ENCODE peak calls at places on chromosomes 4 and X, in five cellular contexts. X is A549, H is K562, G is HepG2, Q is GM12878. C is an unnamed sample.

GRCh38 chr4:123976285-123976684 is 579.7 kb downstream of the SPRY1 start:
- DNase-seq in H (no peak), X (no peak), G (no peak), Q (no peak), C (no peak)

GRCh38 chrX:55546956-55547355 is 57.3 kb upstream of the USP51 start:
- DNase-seq in G (no peak), X (no peak), H (no peak), Q (no peak), C (no peak)

GRCh38 chr4:2249526-2249991 is 7.6 kb upstream of the HAUS3 start:
- DNase-seq in H (no peak), G (no peak), X (no peak), Q (no peak), C (no peak)

GRCh38 chr4:139969635-139970266 is 184.2 kb downstream of the MAML3 start:
- DNase-seq in X (no peak), Q (no peak), H (no peak), G (no peak), C (no peak)

GRCh38 chr4:7155611-7156071 is 36.7 kb upstream of the SORCS2 start:
- DNase-seq in X (no peak), Q (no peak), H (peak), G (no peak), C (no peak)

GRCh38 chrX:19879742-19880378 is 7.5 kb downstream of the SH3KBP1 start:
- DNase-seq in G (no peak), H (no peak), Q (no peak), X (no peak), C (no peak)

GRCh38 chr4:169167958-169168357 is 102.8 kb downstream of the SH3RF1 start:
- DNase-seq in Q (peak), X (no peak), G (no peak), H (no peak), C (no peak)

GRCh38 chrX:15838017-15838416 is 16.6 kb downstream of the AP1S2 start:
- DNase-seq in Q (no peak), H (peak), G (peak), X (peak), C (peak)

GRCh38 chr4:185127021-185127925 is 15.8 kb upstream of the SLC25A4 start:
- DNase-seq in H (no peak), Q (no peak), X (peak), G (no peak), C (peak)

DNA sequence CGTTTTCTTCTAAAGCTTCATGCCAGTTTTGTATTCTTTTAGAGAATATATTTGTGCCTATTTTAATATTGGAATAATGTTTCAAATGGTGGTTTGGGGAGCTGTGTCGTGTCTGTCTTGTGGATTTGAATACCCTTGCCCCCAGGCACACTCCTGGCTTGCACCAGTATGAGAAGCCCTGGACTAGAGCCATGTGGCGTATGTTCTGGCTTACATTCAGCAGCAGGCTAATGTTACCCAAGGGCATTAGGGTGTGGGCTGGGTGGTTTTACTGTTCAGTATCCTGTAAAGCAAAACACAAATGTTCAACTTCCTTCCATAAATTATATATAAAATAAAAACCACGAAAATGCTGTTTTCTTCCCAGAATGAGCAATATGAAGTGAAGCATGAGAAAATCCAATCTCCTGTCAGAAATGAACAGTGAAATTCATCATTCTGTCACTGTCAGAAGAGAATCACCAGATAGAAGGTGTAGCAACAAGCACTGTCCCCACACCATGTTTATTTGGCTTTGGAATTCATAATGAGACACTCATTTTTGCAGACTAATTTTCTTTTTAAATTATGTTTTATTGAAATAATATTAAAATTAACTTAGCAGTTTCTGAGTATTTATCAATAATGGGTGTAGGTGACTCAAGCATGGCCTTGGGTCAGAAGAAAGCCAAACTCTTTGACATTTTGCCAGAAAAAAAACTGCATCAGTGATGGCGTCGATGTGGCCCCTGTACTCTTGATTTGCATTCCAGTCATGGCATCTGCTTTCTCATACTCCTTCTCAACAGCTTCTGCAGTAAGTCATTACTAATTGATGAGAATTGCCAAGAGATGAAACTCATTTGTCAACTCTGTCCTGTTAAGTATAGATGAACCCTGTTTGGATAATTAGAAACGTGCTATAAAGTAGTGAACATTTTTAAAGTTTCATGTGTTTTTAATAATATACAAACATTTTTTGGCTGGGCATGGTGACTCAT is 43.8 kb downstream of the WWC2 start:
- DNase-seq in H (no peak), X (no peak), G (no peak), Q (no peak), C (peak)
- TF ChIP-seq RFX5 in H (no peak), X (no peak), G (no peak), Q (no peak), C (no peak)

GRCh38 chrX:52995974-52996304 is 37.6 kb upstream of the FAM156A start:
- DNase-seq in Q (no peak), X (no peak), G (no peak), H (no peak), C (no peak)
- TF ChIP-seq CTCF in Q (no peak), X (peak), G (no peak), H (no peak), C (no peak)

GRCh38 chr4:36064147-36064546 is 180.2 kb downstream of the ARAP2 start:
- DNase-seq in H (no peak), G (no peak), Q (no peak), X (no peak), C (no peak)
- TF ChIP-seq REST in H (no peak), G (no peak), Q (no peak), X (no peak), C (no peak)

GRCh38 chr4:88722828-88723227 is 25.2 kb upstream of the NAP1L5 start:
- DNase-seq in H (no peak), Q (no peak), X (no peak), G (no peak), C (no peak)
- TF ChIP-seq RFX5 in H (no peak), Q (no peak), X (no peak), G (no peak), C (no peak)

DNA sequence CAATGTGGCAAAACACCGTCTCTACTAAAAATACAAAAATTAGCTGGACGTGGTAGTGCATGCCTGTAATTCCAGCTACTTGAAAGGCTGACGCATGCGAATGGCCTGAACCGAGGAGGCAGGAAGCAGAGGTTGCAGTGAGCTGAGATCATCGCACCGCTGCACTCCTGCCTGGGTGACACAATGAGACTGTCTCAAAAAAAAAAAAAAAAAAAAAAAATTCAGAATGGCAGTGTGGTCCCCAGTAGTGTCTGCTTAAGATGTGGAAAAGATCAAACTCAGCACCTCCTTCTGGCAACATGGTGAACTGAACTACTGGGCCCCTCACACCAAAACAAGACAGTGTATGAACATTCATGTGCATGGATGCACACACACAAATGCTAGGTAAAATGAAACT is 32.2 kb downstream of the SMS start:
- DNase-seq in H (no peak), X (no peak), G (no peak), Q (no peak), C (no peak)
- TF ChIP-seq CTCF in H (peak), X (peak), G (no peak), Q (no peak), C (peak)

GRCh38 chr4:129578336-129578735 is 482.4 kb downstream of the C4orf33 start:
- DNase-seq in X (no peak), H (no peak), Q (no peak), G (no peak), C (no peak)

GRCh38 chr4:129581305-129581704 is 485.4 kb downstream of the C4orf33 start:
- DNase-seq in X (no peak), G (no peak), Q (no peak), H (no peak), C (no peak)

GRCh38 chr4:129583868-129584267 is 487.9 kb downstream of the C4orf33 start:
- DNase-seq in G (no peak), H (no peak), Q (no peak), X (no peak), C (no peak)
- TF ChIP-seq REST in G (no peak), H (no peak), Q (no peak), X (no peak), C (no peak)